ENCODE peak calls at places on chromosomes 1 and 21, in five cellular contexts. U is body of pancreas; Q is esophagus squamous epithelium; R is GM20000; N is CD4-positive, alpha-beta T cell. F is an unnamed sample.

GRCh38 chr1:221316491-221317056 is 425.3 kb downstream of the DUSP10 start:
- DNase-seq in R (no peak), N (no peak), U (no peak), Q (no peak), F (no peak)

GRCh38 chr1:156838972-156839371 is 19.9 kb downstream of the INSRR start:
- DNase-seq in N (peak), Q (no peak), R (peak), U (peak), F (peak)

GRCh38 chr1:39501666-39502065 is 10.2 kb downstream of the BMP8A start:
- DNase-seq in N (no peak), U (no peak), Q (no peak), R (no peak), F (no peak)

GRCh38 chr1:31335007-31335406 is 37.9 kb downstream of the FABP3 start:
- DNase-seq in U (no peak), N (no peak), R (peak), Q (no peak), F (no peak)

GRCh38 chr1:104780470-104781078 is 1030.9 kb downstream of the AMY1C start:
- DNase-seq in R (peak), U (no peak), N (no peak), Q (no peak), F (peak)

GRCh38 chr1:27935721-27936120 is 921 bp downstream of the SMPDL3B start:
- DNase-seq in U (peak), N (no peak), Q (no peak), R (no peak), F (no peak)

GRCh38 chr21:15592957-15593356 is 136.8 kb upstream of the USP25 start:
- DNase-seq in N (no peak), R (no peak), Q (no peak), U (no peak), F (no peak)

GRCh38 chr1:155322953-155323728 is 2.4 kb downstream of the RUSC1 start:
- DNase-seq in Q (no peak), U (peak), R (peak), N (peak), F (peak)

GRCh38 chr21:43815107-43815742 is 25.8 kb downstream of the RRP1 start:
- DNase-seq in Q (no peak), U (no peak), N (no peak), R (peak), F (no peak)

GRCh38 chr1:11822091-11822490 is 16.1 kb downstream of the CLCN6 start:
- DNase-seq in N (no peak), Q (no peak), U (no peak), R (no peak), F (no peak)

GRCh38 chr1:27504588-27505419 is 14.8 kb upstream of the WASF2 start:
- DNase-seq in Q (no peak), U (peak), N (no peak), R (no peak), F (peak)

GRCh38 chr21:15793547-15794235 is 63.9 kb downstream of the USP25 start:
- DNase-seq in N (no peak), R (no peak), U (no peak), Q (no peak), F (no peak)

GRCh38 chr21:42630626-42631025 is 22.8 kb upstream of the PDE9A start:
- DNase-seq in N (no peak), Q (no peak), U (peak), R (no peak), F (no peak)

GRCh38 chr1:82567308-82567707 is 766.6 kb downstream of the ADGRL2 start:
- DNase-seq in U (no peak), R (no peak), Q (no peak), N (no peak), F (no peak)

GRCh38 chr1:82564338-82564737 is 763.6 kb downstream of the ADGRL2 start:
- DNase-seq in Q (no peak), U (peak), R (no peak), N (no peak), F (no peak)

GRCh38 chr1:82562448-82562847 is 761.7 kb downstream of the ADGRL2 start:
- DNase-seq in R (no peak), N (no peak), U (no peak), Q (no peak), F (no peak)

GRCh38 chr1:82565546-82565945 is 764.8 kb downstream of the ADGRL2 start:
- DNase-seq in U (peak), R (no peak), Q (no peak), N (no peak), F (no peak)

GRCh38 chr1:82565146-82565545 is 764.4 kb downstream of the ADGRL2 start:
- DNase-seq in U (peak), Q (no peak), R (no peak), N (no peak), F (no peak)
- TF ChIP-seq CTCF in U (no peak), Q (no peak), R (no peak), N (no peak), F (no peak)

DNA sequence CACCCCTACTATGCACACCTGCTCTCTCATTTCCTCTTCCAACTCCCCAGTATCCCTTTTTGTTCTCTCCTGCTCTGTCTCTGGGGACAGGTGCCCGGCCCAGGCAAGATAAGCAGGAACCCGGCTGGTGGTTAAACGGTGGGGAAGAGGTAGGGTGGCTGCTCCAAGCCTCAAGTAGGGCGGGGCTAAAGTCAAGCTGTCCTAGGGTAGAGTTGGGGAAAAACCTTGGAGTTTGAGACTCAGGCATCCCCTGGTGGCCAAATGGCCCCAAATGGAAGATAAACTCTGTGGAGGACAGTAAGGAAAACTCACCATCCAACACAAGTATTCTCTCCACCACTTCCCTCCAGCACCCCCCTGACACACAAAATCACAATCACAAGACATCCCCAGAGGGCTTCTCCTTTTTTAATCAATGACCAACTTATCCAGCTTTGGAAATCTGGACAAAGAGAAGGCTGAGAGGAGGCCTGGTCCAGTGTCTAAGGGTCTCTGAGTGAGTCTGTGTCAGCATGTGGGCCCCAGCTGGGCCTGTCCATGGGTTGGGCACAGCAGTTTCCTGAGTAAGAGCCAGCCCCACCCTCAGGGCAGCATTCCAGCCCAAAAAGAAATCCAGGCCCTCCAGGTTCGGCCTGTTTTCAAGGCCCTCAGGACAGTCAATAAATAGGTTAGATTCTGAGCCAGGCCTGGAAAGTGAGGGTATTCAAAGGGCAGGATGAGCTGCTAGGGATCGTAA is 9.8 kb downstream of the POMGNT1 start:
- DNase-seq in U (no peak), N (no peak), R (no peak), Q (no peak), F (no peak)
- TF ChIP-seq CTCF in U (no peak), N (no peak), R (no peak), Q (no peak), F (no peak)

DNA sequence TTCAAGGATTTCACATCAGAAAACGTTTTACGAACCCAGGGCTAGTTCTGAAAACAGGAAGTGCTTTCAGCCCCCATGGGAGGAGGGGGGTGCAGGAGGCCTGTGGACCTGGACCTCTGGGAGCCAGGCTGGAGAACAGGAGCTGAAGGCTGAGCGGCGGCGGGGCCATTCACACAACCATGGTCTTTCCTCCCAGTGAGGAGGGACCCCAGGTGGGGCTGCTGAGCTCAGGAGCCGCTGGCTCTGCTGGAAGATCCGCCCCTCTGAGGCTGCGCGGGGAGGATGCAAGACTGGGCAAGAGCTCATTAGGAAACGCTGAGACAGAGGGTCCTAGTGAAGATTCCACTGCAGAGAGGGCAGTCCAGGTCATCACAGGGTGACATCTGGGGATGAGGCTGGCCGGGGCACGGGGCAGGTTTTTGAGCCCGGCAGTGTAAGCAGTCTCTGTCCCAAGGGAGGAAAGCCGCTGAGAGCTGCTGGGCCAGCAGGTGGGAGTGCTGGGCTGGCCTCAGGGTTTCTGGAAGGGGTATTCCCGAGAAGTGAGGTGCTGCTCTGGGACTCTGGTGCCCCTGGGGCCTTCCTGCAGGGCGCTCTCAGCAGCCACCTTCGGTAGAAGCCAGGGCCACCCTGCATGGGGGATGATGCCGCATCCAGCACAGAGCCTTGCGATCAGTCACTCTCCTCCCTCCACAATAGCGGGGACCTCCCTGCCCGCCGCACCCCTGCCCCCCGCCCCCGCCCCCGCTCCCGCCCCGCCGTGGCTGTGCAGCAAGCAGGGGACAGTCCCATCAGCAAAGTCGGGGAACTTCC is 7.5 kb downstream of the MX2 start:
- DNase-seq in R (peak), U (peak), Q (no peak), N (peak), F (no peak)
- TF ChIP-seq CTCF in R (no peak), U (peak), Q (no peak), N (no peak), F (no peak)

DNA sequence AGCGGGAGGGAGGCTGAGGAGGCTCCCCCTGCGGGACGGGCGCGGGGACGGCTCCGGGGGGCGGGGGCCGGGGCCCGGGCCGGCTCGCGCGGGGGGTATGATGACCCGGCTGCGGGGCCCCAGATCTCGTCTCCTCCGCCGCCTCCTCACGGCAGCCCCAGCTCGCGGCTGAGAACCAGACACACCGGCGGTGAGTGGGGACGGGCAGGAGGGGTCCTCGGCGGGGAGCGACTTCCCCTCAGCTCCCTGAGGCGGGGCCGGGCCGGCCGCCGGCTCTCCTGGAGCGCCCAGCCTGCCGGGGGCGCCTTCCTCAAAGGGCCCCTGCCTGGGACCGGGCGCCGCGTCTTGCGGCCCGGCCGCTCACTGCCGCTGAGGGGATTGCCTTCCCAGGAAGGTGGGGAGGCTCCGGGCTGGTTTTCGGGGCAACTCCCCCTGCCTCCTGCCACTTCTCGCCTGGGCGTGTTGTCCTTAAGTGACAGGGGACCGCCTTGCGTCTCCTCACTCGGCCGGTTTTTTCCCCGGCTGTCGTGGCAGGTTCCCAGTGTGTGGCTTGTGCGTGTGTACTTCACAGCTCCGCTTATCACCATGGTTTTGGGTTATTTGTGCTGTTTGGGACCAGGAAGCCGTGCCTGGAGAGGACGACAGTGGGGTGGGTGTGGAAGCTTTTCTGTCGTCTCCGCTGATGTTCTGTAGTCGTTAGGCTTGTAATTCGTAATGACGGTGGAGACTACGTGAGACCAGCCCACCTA is 800 bp downstream of the HIPK1 start:
- DNase-seq in R (peak), N (peak), Q (no peak), U (peak), F (no peak)
- TF ChIP-seq CTCF in R (peak), N (no peak), Q (no peak), U (peak), F (no peak)

GRCh38 chr1:3727042-3727824 is 25.0 kb upstream of the CCDC27 start:
- DNase-seq in R (peak), N (no peak), Q (no peak), U (peak), F (no peak)
- TF ChIP-seq CTCF in R (peak), N (no peak), Q (no peak), U (no peak), F (no peak)

F was measured in D721Med.